ENCODE peak calls at places on chromosomes 11 and 22, in four cellular contexts. O is lower lobe of right lung; H is stimulated activated CD8-positive, alpha-beta memory T cell treated with anti-CD3 and anti-CD28 coated beads, Interleukin-4, amount 100 ng/mL, for 1 hour; J is foreskin fibroblast. U is an unnamed sample.

GRCh38 chr11:83687787-83688186 is 401.6 kb upstream of the CCDC90B start:
- DNase-seq in O (no peak), J (no peak), H (no peak), U (no peak)

GRCh38 chr11:113507341-113507740 is 32.1 kb upstream of the DRD2 start:
- DNase-seq in J (no peak), O (no peak), H (no peak), U (no peak)

GRCh38 chr11:120985718-120986569 is 38.0 kb upstream of the TBCEL start:
- DNase-seq in O (peak), J (peak), H (no peak), U (peak)

GRCh38 chr22:32200752-32201151 is 4.1 kb downstream of the RFPL2 start:
- DNase-seq in H (no peak), O (no peak), J (no peak), U (no peak)

GRCh38 chr22:23163665-23164064 is 16.6 kb upstream of the BCR start:
- DNase-seq in H (no peak), J (peak), O (no peak), U (peak)

GRCh38 chr11:2522636-2523255 is 77.9 kb downstream of the KCNQ1 start:
- DNase-seq in J (no peak), O (peak), H (no peak), U (peak)

GRCh38 chr22:36156515-36157419 is 3.8 kb downstream of the APOL3 start:
- DNase-seq in O (peak), J (peak), H (peak), U (peak)

GRCh38 chr11:63567044-63567840 is 4.1 kb upstream of the PLAAT2 start:
- DNase-seq in H (peak), J (peak), O (no peak), U (no peak)

GRCh38 chr11:76455931-76456330 is 11.1 kb downstream of the EMSY start:
- DNase-seq in O (no peak), H (no peak), J (no peak), U (no peak)

GRCh38 chr22:39717099-39717498 is 146.5 kb downstream of the CACNA1I start:
- DNase-seq in H (no peak), O (peak), J (no peak), U (no peak)

GRCh38 chr22:50245214-50246072 is 620 bp upstream of the TUBGCP6 start:
- DNase-seq in J (peak), O (no peak), H (no peak), U (no peak)

GRCh38 chr11:86676533-86677154 is 4.2 kb upstream of the ME3 start:
- DNase-seq in O (no peak), H (no peak), J (no peak), U (no peak)

GRCh38 chr11:99781074-99781473 is 760.3 kb downstream of the CNTN5 start:
- DNase-seq in O (no peak), H (no peak), J (no peak), U (no peak)

GRCh38 chr11:98568011-98568410 is 452.7 kb upstream of the CNTN5 start:
- DNase-seq in H (no peak), J (peak), O (no peak), U (no peak)

GRCh38 chr11:121613724-121614123 is 161.0 kb upstream of the SORL1-AS1 start:
- DNase-seq in J (peak), H (no peak), O (no peak), U (no peak)

GRCh38 chr11:118609380-118610219 is 2.2 kb downstream of the PHLDB1 start:
- DNase-seq in H (no peak), J (peak), O (no peak), U (no peak)

GRCh38 chr22:44357962-44358553 is 45.3 kb upstream of the SHISAL1 start:
- DNase-seq in J (no peak), H (no peak), O (peak), U (peak)

GRCh38 chr11:132310390-132311375 is 940.3 kb downstream of the NTM start:
- DNase-seq in J (no peak), H (no peak), O (no peak), U (no peak)

GRCh38 chr22:24803064-24803542 is 2.9 kb upstream of the SGSM1 start:
- DNase-seq in O (no peak), J (peak), H (peak), U (peak)

GRCh38 chr22:17774206-17774927 is at the start of gene BID:
- DNase-seq in J (peak), O (peak), H (no peak), U (peak)

GRCh38 chr22:41668971-41669911 is 19.4 kb downstream of the SNU13 start:
- DNase-seq in O (no peak), H (no peak), J (peak), U (peak)

GRCh38 chr11:921921-922678 is 3.6 kb upstream of the AP2A2 start:
- DNase-seq in J (no peak), O (no peak), H (no peak), U (no peak)

GRCh38 chr22:44615602-44616180 is 86.3 kb upstream of the PRR5 start:
- DNase-seq in O (peak), J (no peak), H (no peak), U (peak)

GRCh38 chr11:92657226-92657625 is 312.2 kb upstream of the MTNR1B start:
- DNase-seq in H (no peak), O (no peak), J (no peak), U (no peak)

GRCh38 chr11:118666331-118666730 is 13.1 kb downstream of the TREH start:
- DNase-seq in O (no peak), J (no peak), H (no peak), U (no peak)

GRCh38 chr11:43981006-43981405 is 38.6 kb downstream of the C11orf96 start:
- DNase-seq in J (no peak), O (no peak), H (no peak), U (no peak)

GRCh38 chr11:64971421-64972233 is at the start of gene MAJIN:
- DNase-seq in O (peak), H (peak), J (peak), U (peak)

GRCh38 chr11:123082977-123083376 is 21.0 kb upstream of the HSPA8 start:
- DNase-seq in H (no peak), O (no peak), J (no peak), U (no peak)

GRCh38 chr11:59199546-59200420 is 12.9 kb downstream of the MPEG1 start:
- DNase-seq in H (no peak), O (no peak), J (no peak), U (no peak)

GRCh38 chr11:102142333-102142732 is 32.1 kb downstream of the YAP1 start:
- DNase-seq in J (peak), H (no peak), O (no peak), U (no peak)

GRCh38 chr22:31977141-31977781 is 32.9 kb downstream of the YWHAH start:
- DNase-seq in H (peak), O (peak), J (peak), U (peak)

GRCh38 chr11:63841554-63841953 is 2.6 kb downstream of the MARK2 start:
- DNase-seq in H (no peak), J (peak), O (peak), U (no peak)